ENCODE peak calls at places on chromosomes 13 and 19, in eight cellular contexts. Q is CD4-positive, alpha-beta T cell; F is psoas muscle; K is mammary epithelial cell; E is colonic mucosa; U is AG04450; W is stomach; R is SK-N-SH. B is an unnamed sample.

GRCh38 chr13:69903081-69903480 is 204.5 kb upstream of the ATXN8OS start:
- DNase-seq in Q (no peak), F (no peak), K (no peak), E (no peak), U (no peak), W (no peak), R (no peak), B (no peak)

GRCh38 chr13:108573455-108573854 is 56.0 kb upstream of the MYO16 start:
- DNase-seq in Q (no peak), F (no peak), K (no peak), E (no peak), U (no peak), W (no peak), R (no peak), B (no peak)

GRCh38 chr13:91579320-91579719 is 180.9 kb downstream of the GPC5 start:
- DNase-seq in Q (no peak), F (no peak), K (no peak), E (no peak), U (no peak), W (no peak), R (no peak), B (no peak)

GRCh38 chr19:3365447-3366103 is 808 bp upstream of the NFIC start:
- DNase-seq in Q (no peak), F (peak), K (peak), E (peak), U (no peak), W (peak), R (peak), B (no peak)

GRCh38 chr13:92719868-92720267 is 506.7 kb upstream of the GPC6 start:
- DNase-seq in Q (no peak), F (no peak), K (no peak), E (no peak), U (no peak), W (no peak), R (no peak), B (no peak)

GRCh38 chr19:21588202-21588601 is 82.8 kb downstream of the ZNF429 start:
- DNase-seq in Q (no peak), F (no peak), K (no peak), E (no peak), U (no peak), W (no peak), R (no peak), B (no peak)

GRCh38 chr13:41765813-41766212 is 195.1 kb downstream of the VWA8 start:
- DNase-seq in Q (no peak), F (no peak), K (no peak), E (no peak), U (no peak), W (no peak), R (no peak), B (no peak)

GRCh38 chr13:26498524-26499208 is 58.8 kb upstream of the WASF3 start:
- DNase-seq in Q (no peak), F (no peak), K (no peak), E (no peak), U (no peak), W (no peak), R (no peak), B (no peak)

GRCh38 chr13:105333416-105333815 is 1202.0 kb downstream of the EFNB2 start:
- DNase-seq in Q (no peak), F (no peak), K (no peak), E (no peak), U (no peak), W (no peak), R (no peak), B (no peak)

GRCh38 chr13:29758591-29759114 is 91.8 kb downstream of the UBL3 start:
- DNase-seq in Q (no peak), F (peak), K (peak), E (peak), U (no peak), W (peak), R (no peak), B (no peak)

DNA sequence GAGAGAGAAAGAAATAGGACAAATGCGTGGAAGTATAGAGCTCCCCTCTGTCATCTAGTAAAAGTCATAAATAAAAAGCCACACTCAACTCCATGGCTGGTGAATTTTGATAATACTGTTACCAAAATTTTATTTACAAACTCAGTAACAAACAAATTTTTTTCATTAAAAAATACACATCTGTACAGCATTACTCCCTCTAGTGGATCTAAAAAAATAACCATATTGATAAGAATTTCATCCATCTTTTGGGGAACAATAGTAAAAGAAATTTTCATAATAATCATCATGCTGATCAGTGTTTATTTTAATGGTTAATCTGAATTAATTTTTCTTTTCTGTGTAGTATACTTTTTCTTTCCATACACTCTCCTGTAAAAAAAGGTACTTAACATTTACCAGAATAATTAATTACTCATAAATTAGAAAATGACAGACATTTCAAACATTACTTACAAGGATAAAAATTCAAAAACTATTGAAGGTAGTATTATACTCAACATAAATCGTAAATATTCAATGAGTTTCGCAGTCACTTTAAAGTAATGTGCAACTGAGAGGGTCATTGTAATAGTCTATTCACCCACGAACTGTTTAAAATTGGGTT is 173.5 kb upstream of the LSM14A start:
- DNase-seq in Q (no peak), F (no peak), K (no peak), E (no peak), U (no peak), W (no peak), R (peak), B (peak)
- TF ChIP-seq CTCF in Q (peak), F (peak), K (peak), E (peak), U (peak), W (no peak), R (peak), B (peak)

GRCh38 chr19:40279120-40279551 is 6.0 kb downstream of the AKT2 start:
- DNase-seq in Q (no peak), F (peak), K (no peak), E (peak), U (peak), W (no peak), R (peak), B (no peak)
- H3K27ac ChIP-seq in Q (no peak), F (peak), K (no peak), E (peak), U (peak), W (peak), R (no peak), B (peak)

GRCh38 chr19:15759962-15760565 is 22.3 kb downstream of the OR10H3 start:
- DNase-seq in Q (no peak), F (no peak), K (no peak), E (peak), U (no peak), W (no peak), R (peak), B (no peak)
- TF ChIP-seq CTCF in Q (no peak), F (no peak), K (peak), E (peak), U (no peak), W (no peak), R (peak), B (no peak)

GRCh38 chr19:16446108-16447014 is 25.4 kb downstream of the EPS15L1 start:
- DNase-seq in Q (no peak), F (no peak), K (no peak), E (no peak), U (no peak), W (no peak), R (no peak), B (no peak)
- H3K27ac ChIP-seq in Q (no peak), F (peak), K (no peak), E (no peak), U (peak), W (peak), R (no peak), B (peak)

GRCh38 chr13:97588993-97589392 is 155.0 kb downstream of the RAP2A start:
- DNase-seq in Q (no peak), F (no peak), K (no peak), E (no peak), U (no peak), W (no peak), R (no peak), B (no peak)
- TF ChIP-seq CTCF in Q (no peak), F (no peak), K (no peak), E (no peak), U (no peak), W (no peak), R (no peak), B (no peak)

DNA sequence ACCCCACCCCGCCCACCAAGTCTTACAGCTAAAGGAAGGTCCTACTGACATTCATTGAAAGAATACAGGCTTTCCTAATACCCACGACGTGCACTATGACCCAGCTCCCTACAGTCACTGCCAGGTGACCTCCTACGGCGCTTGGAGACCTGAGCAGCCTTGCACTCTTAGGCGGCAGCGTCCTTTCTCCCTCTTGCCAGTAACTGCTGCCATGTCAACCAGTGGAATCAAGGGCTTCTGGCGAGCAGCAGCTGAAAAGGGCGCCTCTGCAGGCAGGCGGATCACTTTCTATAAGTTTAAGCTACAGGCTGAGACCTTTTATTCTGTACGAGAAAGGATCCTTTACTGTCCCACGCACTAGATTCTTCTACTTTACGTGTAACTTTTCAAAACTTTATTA is 2.0 kb downstream of the KCTD12 start:
- DNase-seq in Q (no peak), F (peak), K (peak), E (peak), U (no peak), W (peak), R (no peak), B (no peak)
- H3K27ac ChIP-seq in Q (no peak), F (peak), K (peak), E (peak), U (no peak), W (peak), R (no peak), B (peak)

B was measured in RWPE1.